ENCODE peak calls at places on chromosomes 11 and 22, in four cellular contexts. One of them, this sample, is unnamed.

GRCh38 chr11:64237484-64237951 is 3.1 kb downstream of the VEGFB start:
- DNase-seq in bronchial epithelial cell: peak; percentile 81
- DNase-seq in AG09309: no peak
- DNase-seq in epithelial cell of esophagus: peak; percentile 62
- DNase-seq in this sample: no peak

GRCh38 chr11:27228232-27228631 is 134.8 kb downstream of the CCDC34 start:
- DNase-seq in bronchial epithelial cell: peak; percentile 96
- DNase-seq in AG09309: no peak
- DNase-seq in epithelial cell of esophagus: peak; percentile 94
- DNase-seq in this sample: no peak

GRCh38 chr11:70490208-70490607 is 91.9 kb downstream of the CTTN start:
- DNase-seq in bronchial epithelial cell: no peak
- DNase-seq in AG09309: no peak
- DNase-seq in epithelial cell of esophagus: no peak
- DNase-seq in this sample: no peak

GRCh38 chr22:26276530-26277200 is 107.4 kb downstream of the SEZ6L start:
- DNase-seq in bronchial epithelial cell: no peak
- DNase-seq in AG09309: no peak
- DNase-seq in epithelial cell of esophagus: no peak
- DNase-seq in this sample: no peak

GRCh38 chr11:102120006-102120405 is 9.8 kb downstream of the YAP1 start:
- DNase-seq in bronchial epithelial cell: peak; percentile 52
- DNase-seq in AG09309: no peak
- DNase-seq in epithelial cell of esophagus: peak; percentile 55
- DNase-seq in this sample: no peak

GRCh38 chr11:1337647-1338007 is 28.2 kb upstream of the TOLLIP start:
- DNase-seq in bronchial epithelial cell: no peak
- DNase-seq in AG09309: no peak
- DNase-seq in epithelial cell of esophagus: no peak
- DNase-seq in this sample: no peak

GRCh38 chr11:123776160-123776559 is 21.8 kb upstream of the OR6X1 start:
- DNase-seq in bronchial epithelial cell: no peak
- DNase-seq in AG09309: no peak
- DNase-seq in epithelial cell of esophagus: no peak
- DNase-seq in this sample: no peak

GRCh38 chr11:123100378-123101085 is 38.6 kb upstream of the HSPA8 start:
- DNase-seq in bronchial epithelial cell: no peak
- DNase-seq in AG09309: no peak
- DNase-seq in epithelial cell of esophagus: no peak
- DNase-seq in this sample: no peak

GRCh38 chr11:64869571-64870175 is 8.7 kb downstream of the EHD1 start:
- DNase-seq in bronchial epithelial cell: no peak
- DNase-seq in AG09309: no peak
- DNase-seq in epithelial cell of esophagus: no peak
- DNase-seq in this sample: no peak

GRCh38 chr11:11157201-11157600 is 195.8 kb downstream of the CSNK2A3 start:
- DNase-seq in bronchial epithelial cell: peak; percentile 23
- DNase-seq in AG09309: no peak
- DNase-seq in epithelial cell of esophagus: peak; percentile 48
- DNase-seq in this sample: no peak

GRCh38 chr11:68349461-68350249 is 37.3 kb downstream of the LRP5 start:
- DNase-seq in bronchial epithelial cell: no peak
- DNase-seq in AG09309: no peak
- DNase-seq in epithelial cell of esophagus: no peak
- DNase-seq in this sample: no peak

GRCh38 chr22:36461665-36462474 is 19.6 kb downstream of the TXN2 start:
- DNase-seq in bronchial epithelial cell: peak; percentile 91
- DNase-seq in AG09309: no peak
- DNase-seq in epithelial cell of esophagus: peak; percentile 98
- DNase-seq in this sample: peak; percentile 63

GRCh38 chr22:30286813-30287625 is 2.3 kb downstream of the CASTOR1 start:
- DNase-seq in bronchial epithelial cell: peak; percentile 38
- DNase-seq in AG09309: no peak
- DNase-seq in epithelial cell of esophagus: peak; percentile 71
- DNase-seq in this sample: peak; percentile 65

GRCh38 chr11:9081153-9081552 is 10.2 kb downstream of the SCUBE2 start:
- DNase-seq in bronchial epithelial cell: no peak
- DNase-seq in AG09309: no peak
- DNase-seq in epithelial cell of esophagus: no peak
- DNase-seq in this sample: no peak

GRCh38 chr11:2736577-2737225 is 36.9 kb upstream of the KCNQ1OT1 start:
- DNase-seq in bronchial epithelial cell: no peak
- DNase-seq in AG09309: no peak
- DNase-seq in epithelial cell of esophagus: no peak
- DNase-seq in this sample: no peak

GRCh38 chr11:64684357-64684756 is 38.6 kb downstream of the NRXN2 start:
- DNase-seq in bronchial epithelial cell: peak; percentile 99
- DNase-seq in AG09309: no peak
- DNase-seq in epithelial cell of esophagus: peak; percentile 97
- DNase-seq in this sample: no peak

GRCh38 chr22:29334148-29334547 is 18.7 kb upstream of the RASL10A start:
- DNase-seq in bronchial epithelial cell: no peak
- DNase-seq in AG09309: no peak
- DNase-seq in epithelial cell of esophagus: no peak
- DNase-seq in this sample: no peak

GRCh38 chr11:126400019-126400962 is 44.8 kb downstream of the ST3GAL4 start:
- DNase-seq in bronchial epithelial cell: no peak
- DNase-seq in AG09309: no peak
- DNase-seq in epithelial cell of esophagus: no peak
- DNase-seq in this sample: no peak

GRCh38 chr11:65496304-65497140 is 2.3 kb upstream of the MALAT1 start:
- DNase-seq in bronchial epithelial cell: no peak
- DNase-seq in AG09309: no peak
- DNase-seq in epithelial cell of esophagus: peak; percentile 21
- DNase-seq in this sample: no peak

GRCh38 chr22:37708580-37709444 is 12.0 kb downstream of the TRIOBP start:
- DNase-seq in bronchial epithelial cell: no peak
- DNase-seq in AG09309: no peak
- DNase-seq in epithelial cell of esophagus: no peak
- DNase-seq in this sample: no peak

GRCh38 chr22:18076060-18076497 is 1.7 kb upstream of the PEX26 start:
- DNase-seq in bronchial epithelial cell: peak; percentile 84
- DNase-seq in AG09309: peak; percentile 74
- DNase-seq in epithelial cell of esophagus: peak; percentile 90
- DNase-seq in this sample: peak; percentile 53

GRCh38 chr11:14842002-14842401 is 50.0 kb downstream of the CYP2R1 start:
- DNase-seq in bronchial epithelial cell: no peak
- DNase-seq in AG09309: no peak
- DNase-seq in epithelial cell of esophagus: no peak
- DNase-seq in this sample: no peak

GRCh38 chr22:44671742-44672141 is 30.3 kb upstream of the PRR5 start:
- DNase-seq in bronchial epithelial cell: peak; percentile 72
- DNase-seq in AG09309: no peak
- DNase-seq in epithelial cell of esophagus: peak; percentile 86
- DNase-seq in this sample: no peak

GRCh38 chr11:106178361-106178760 is 100.9 kb downstream of the AASDHPPT start:
- DNase-seq in bronchial epithelial cell: peak; percentile 90
- DNase-seq in AG09309: no peak
- DNase-seq in epithelial cell of esophagus: peak; percentile 88
- DNase-seq in this sample: no peak

GRCh38 chr11:120174866-120175265 is 36.0 kb upstream of the OAF start:
- DNase-seq in bronchial epithelial cell: no peak
- DNase-seq in AG09309: no peak
- DNase-seq in epithelial cell of esophagus: no peak
- DNase-seq in this sample: no peak

GRCh38 chr11:76139317-76139716 is 67.0 kb downstream of the WNT11 start:
- DNase-seq in bronchial epithelial cell: no peak
- DNase-seq in AG09309: no peak
- DNase-seq in epithelial cell of esophagus: no peak
- DNase-seq in this sample: no peak
- TF ChIP-seq CTCF in bronchial epithelial cell: no peak
- TF ChIP-seq CTCF in AG09309: no peak
- TF ChIP-seq CTCF in epithelial cell of esophagus: no peak
- TF ChIP-seq CTCF in this sample: no peak

GRCh38 chr11:113494021-113494420 is 18.8 kb upstream of the DRD2 start:
- DNase-seq in bronchial epithelial cell: no peak
- DNase-seq in AG09309: no peak
- DNase-seq in epithelial cell of esophagus: no peak
- DNase-seq in this sample: no peak
- TF ChIP-seq CTCF in bronchial epithelial cell: no peak
- TF ChIP-seq CTCF in AG09309: peak; percentile 26
- TF ChIP-seq CTCF in epithelial cell of esophagus: peak; percentile 36
- TF ChIP-seq CTCF in this sample: no peak

GRCh38 chr11:113907155-113907554 is 2.6 kb downstream of the HTR3B start:
- DNase-seq in bronchial epithelial cell: no peak
- DNase-seq in AG09309: no peak
- DNase-seq in epithelial cell of esophagus: no peak
- DNase-seq in this sample: no peak

GRCh38 chr11:113906515-113906914 is 1.9 kb downstream of the HTR3B start:
- DNase-seq in bronchial epithelial cell: no peak
- DNase-seq in AG09309: no peak
- DNase-seq in epithelial cell of esophagus: no peak
- DNase-seq in this sample: no peak

GRCh38 chr11:113904379-113905101 is at the start of gene HTR3B:
- DNase-seq in bronchial epithelial cell: no peak
- DNase-seq in AG09309: no peak
- DNase-seq in epithelial cell of esophagus: no peak
- DNase-seq in this sample: no peak

GRCh38 chr11:113907681-113908080 is 3.1 kb downstream of the HTR3B start:
- DNase-seq in bronchial epithelial cell: no peak
- DNase-seq in AG09309: no peak
- DNase-seq in epithelial cell of esophagus: no peak
- DNase-seq in this sample: no peak

DNA sequence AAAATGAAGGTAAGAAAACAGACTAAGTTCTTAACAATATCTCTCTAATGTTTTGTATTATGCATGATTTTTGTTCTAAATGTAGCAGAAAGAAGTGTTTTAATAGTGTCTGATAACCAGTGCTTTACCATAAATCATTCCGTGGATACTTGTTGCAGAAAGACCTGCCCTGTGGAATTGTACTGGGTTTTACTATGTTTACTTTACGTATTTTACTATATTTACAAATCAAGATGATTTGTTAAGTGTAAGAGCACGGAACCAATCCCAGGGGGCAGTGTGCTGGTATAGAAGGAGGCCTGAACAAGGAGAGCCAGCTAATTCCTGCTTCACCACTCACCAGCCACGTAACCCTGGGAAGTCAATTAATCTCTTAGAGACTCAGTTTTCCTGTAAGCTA is 1.4 kb downstream of the HTR3B start:
- DNase-seq in bronchial epithelial cell: peak; percentile 70
- DNase-seq in AG09309: no peak
- DNase-seq in epithelial cell of esophagus: peak; percentile 63
- DNase-seq in this sample: no peak
- TF ChIP-seq CTCF in bronchial epithelial cell: peak; percentile 41
- TF ChIP-seq CTCF in AG09309: peak; percentile 30
- TF ChIP-seq CTCF in epithelial cell of esophagus: peak; percentile 36
- TF ChIP-seq CTCF in this sample: no peak

GRCh38 chr11:7538466-7539454 is 25.0 kb downstream of the PPFIBP2 start:
- DNase-seq in bronchial epithelial cell: peak; percentile 44
- DNase-seq in AG09309: no peak
- DNase-seq in epithelial cell of esophagus: peak; percentile 74
- DNase-seq in this sample: no peak

GRCh38 chr11:7538023-7538422 is 24.2 kb downstream of the PPFIBP2 start:
- DNase-seq in bronchial epithelial cell: no peak
- DNase-seq in AG09309: no peak
- DNase-seq in epithelial cell of esophagus: no peak
- DNase-seq in this sample: no peak

GRCh38 chr11:7534030-7534378 is 20.2 kb downstream of the PPFIBP2 start:
- DNase-seq in bronchial epithelial cell: no peak
- DNase-seq in AG09309: no peak
- DNase-seq in epithelial cell of esophagus: no peak
- DNase-seq in this sample: no peak

GRCh38 chr11:7537260-7537659 is 23.5 kb downstream of the PPFIBP2 start:
- DNase-seq in bronchial epithelial cell: no peak
- DNase-seq in AG09309: no peak
- DNase-seq in epithelial cell of esophagus: no peak
- DNase-seq in this sample: no peak

DNA sequence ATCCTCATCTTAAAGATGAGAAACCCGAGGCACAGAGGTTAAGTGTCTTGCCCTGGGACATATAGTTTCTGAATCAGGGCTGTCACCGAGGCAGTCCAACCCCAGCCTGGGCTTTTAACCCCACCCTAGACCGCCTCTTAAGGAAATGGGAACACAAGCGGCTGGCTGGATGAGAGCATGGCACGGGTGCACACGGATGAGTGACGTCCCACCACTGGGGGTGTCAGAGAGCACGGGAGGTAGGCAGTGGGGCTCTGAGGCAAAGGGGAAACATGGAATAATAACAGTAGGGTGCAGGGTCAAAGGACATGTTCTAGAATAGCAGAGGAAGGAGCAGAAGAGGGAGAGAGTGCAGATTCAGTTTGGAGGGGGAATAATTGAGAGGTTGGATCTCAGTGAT is 22.3 kb downstream of the PPFIBP2 start:
- DNase-seq in bronchial epithelial cell: no peak
- DNase-seq in AG09309: no peak
- DNase-seq in epithelial cell of esophagus: no peak
- DNase-seq in this sample: no peak
- TF ChIP-seq CTCF in bronchial epithelial cell: peak; percentile 32
- TF ChIP-seq CTCF in AG09309: peak; percentile 11
- TF ChIP-seq CTCF in epithelial cell of esophagus: no peak
- TF ChIP-seq CTCF in this sample: no peak

This sample was measured in mesothelial cell of epicardium.